ENCODE peak calls at places on chromosomes 7 and 10, in ten cellular contexts. Q is ureter; T is stimulated activated CD4-positive, alpha-beta T cell treated with anti-CD3 and anti-CD28 coated beads, Interleukin-4, amount 100 ng/mL, for 1 hour; P is adipocyte; A is NCI-H460; N is endodermal cell; F is cardiac fibroblast; L is NCI-H774; V is B cell; D is cardiac muscle cell. R is an unnamed sample.

GRCh38 chr7:120740348-120740747 is 117.6 kb downstream of the TSPAN12 start:
- DNase-seq in Q (no peak), T (no peak), P (peak), A (no peak), N (no peak), F (peak), L (peak), V (no peak), D (no peak), R (no peak)

GRCh38 chr7:93117327-93117726 is 452 bp downstream of the SAMD9 start:
- DNase-seq in Q (no peak), T (no peak), P (peak), A (no peak), N (no peak), F (peak), L (no peak), V (no peak), D (no peak), R (no peak)

GRCh38 chr10:23439452-23439919 is 611 bp downstream of the OTUD1 start:
- DNase-seq in Q (no peak), T (no peak), P (no peak), A (no peak), N (peak), F (peak), L (no peak), V (no peak), D (peak), R (no peak)

GRCh38 chr7:7489546-7489945 is 46.1 kb downstream of the COL28A1 start:
- DNase-seq in Q (no peak), T (no peak), P (peak), A (no peak), N (no peak), F (no peak), L (no peak), V (no peak), D (no peak), R (no peak)

GRCh38 chr7:42639930-42640329 is 271.9 kb downstream of the C7orf25 start:
- DNase-seq in Q (no peak), T (no peak), P (peak), A (no peak), N (no peak), F (no peak), L (no peak), V (no peak), D (no peak), R (peak)

GRCh38 chr10:8402469-8403074 is 348.1 kb downstream of the GATA3 start:
- DNase-seq in Q (no peak), T (peak), P (no peak), A (no peak), N (no peak), F (no peak), L (no peak), V (no peak), D (no peak), R (no peak)

GRCh38 chr7:74068378-74069085 is 15.1 kb upstream of the LIMK1 start:
- DNase-seq in Q (no peak), T (no peak), P (no peak), A (no peak), N (no peak), F (no peak), L (no peak), V (peak), D (no peak), R (no peak)

GRCh38 chr10:112711366-112711765 is 238.7 kb upstream of the TCF7L2 start:
- DNase-seq in Q (no peak), T (no peak), P (no peak), A (no peak), N (no peak), F (peak), L (no peak), V (no peak), D (no peak), R (no peak)

GRCh38 chr7:100745184-100745583 is 11.8 kb downstream of the ZAN start:
- DNase-seq in Q (no peak), T (no peak), P (peak), A (peak), N (no peak), F (peak), L (no peak), V (peak), D (no peak), R (peak)

R was measured in GM03348.